ENCODE peak calls at places on chromosomes 2 and 18, in eight cellular contexts. P is stimulated activated CD4-positive, alpha-beta T cell treated with anti-CD3 and anti-CD28 coated beads, Interleukin-12 subunit alpha, Interleukin-12 subunit beta, amount 100 ng/mL, for 4 hours; C is left colon; D is lung microvascular endothelial cell; M is heart left ventricle; B is NCI-H446 treated with DMSO at 0.1 percent for 48 hours; H is NT2/D1; R is breast epithelium. J is an unnamed sample.

GRCh38 chr2:17660219-17660618 is 93.4 kb downstream of the SMC6 start:
- DNase-seq in P (no peak), C (no peak), D (no peak), M (no peak), B (no peak), H (no peak), R (no peak), J (no peak)

GRCh38 chr2:180146541-180146940 is 139.4 kb upstream of the CWC22 start:
- DNase-seq in P (no peak), C (no peak), D (no peak), M (no peak), B (no peak), H (no peak), R (no peak), J (no peak)

GRCh38 chr18:62329676-62330454 is 4.8 kb downstream of the TNFRSF11A start:
- DNase-seq in P (no peak), C (peak; percentile 62), D (peak; percentile 89), M (peak; percentile 52), B (no peak), H (no peak), R (no peak), J (no peak)

GRCh38 chr18:36711813-36712444 is 116.9 kb downstream of the TPGS2 start:
- DNase-seq in P (no peak), C (no peak), D (no peak), M (peak; percentile 50), B (no peak), H (no peak), R (no peak), J (no peak)

GRCh38 chr2:216161967-216162366 is 52.8 kb downstream of the XRCC5 start:
- DNase-seq in P (no peak), C (no peak), D (no peak), M (no peak), B (no peak), H (no peak), R (no peak), J (no peak)

GRCh38 chr2:30402441-30403182 is 44.4 kb upstream of the LCLAT1 start:
- DNase-seq in P (no peak), C (no peak), D (no peak), M (no peak), B (no peak), H (no peak), R (no peak), J (no peak)

GRCh38 chr2:17851731-17852585 is 26.5 kb upstream of the KCNS3 start:
- DNase-seq in P (peak; percentile 1), C (peak; percentile 48), D (peak; percentile 64), M (peak; percentile 47), B (peak; percentile 52), H (peak; percentile 30), R (no peak), J (no peak)

GRCh38 chr2:232979871-232980461 is 33.1 kb downstream of the NGEF start:
- DNase-seq in P (no peak), C (peak; percentile 58), D (peak; percentile 14), M (no peak), B (no peak), H (no peak), R (peak; percentile 35), J (no peak)

GRCh38 chr2:96549967-96550786 is 13.6 kb downstream of the ARID5A start:
- DNase-seq in P (no peak), C (peak; percentile 75), D (peak; percentile 30), M (no peak), B (no peak), H (no peak), R (no peak), J (no peak)

GRCh38 chr2:130808482-130809268 is 28.0 kb upstream of the ARHGEF4 start:
- DNase-seq in P (no peak), C (no peak), D (no peak), M (no peak), B (peak; percentile 72), H (no peak), R (no peak), J (no peak)

GRCh38 chr2:190272457-190272842 is 47.2 kb downstream of the HIBCH start:
- DNase-seq in P (no peak), C (no peak), D (no peak), M (no peak), B (no peak), H (no peak), R (no peak), J (no peak)

GRCh38 chr2:11814979-11815510 is 68.6 kb downstream of the LPIN1 start:
- DNase-seq in P (no peak), C (no peak), D (no peak), M (no peak), B (no peak), H (no peak), R (no peak), J (no peak)

GRCh38 chr18:79588131-79588635 is 91.4 kb upstream of the CTDP1 start:
- DNase-seq in P (no peak), C (peak; percentile 5), D (no peak), M (no peak), B (no peak), H (no peak), R (peak; percentile 37), J (no peak)

GRCh38 chr2:14778015-14778414 is 145.5 kb downstream of the LRATD1 start:
- DNase-seq in P (no peak), C (no peak), D (no peak), M (no peak), B (no peak), H (no peak), R (no peak), J (no peak)

GRCh38 chr18:57131782-57132181 is 15.1 kb upstream of the BOD1L2 start:
- DNase-seq in P (no peak), C (no peak), D (no peak), M (no peak), B (peak; percentile 83), H (no peak), R (no peak), J (no peak)

GRCh38 chr2:225177098-225177497 is 134.8 kb upstream of the DOCK10 start:
- DNase-seq in P (no peak), C (no peak), D (no peak), M (no peak), B (peak; percentile 60), H (no peak), R (no peak), J (no peak)

GRCh38 chr2:238947920-238948710 is 100.2 kb downstream of the TWIST2 start:
- DNase-seq in P (no peak), C (peak; percentile 23), D (no peak), M (peak; percentile 39), B (no peak), H (no peak), R (no peak), J (no peak)

J was measured in cortex of kidney.